ENCODE peak calls at places on chromosomes 5 and 9, in seven cellular contexts. One of them, this sample, is unnamed.

GRCh38 chr9:12916037-12916436 is 141.2 kb downstream of the LURAP1L start:
- DNase-seq in brain microvascular endothelial cell: no peak
- DNase-seq in CD4-positive, alpha-beta T cell: no peak
- DNase-seq in GM06990: no peak
- DNase-seq in choroid plexus epithelial cell: peak
- DNase-seq in upper lobe of right lung: no peak
- DNase-seq in DND-41: no peak
- DNase-seq in this sample: no peak

GRCh38 chr5:158770506-158770905 is 329.2 kb downstream of the EBF1 start:
- DNase-seq in brain microvascular endothelial cell: no peak
- DNase-seq in CD4-positive, alpha-beta T cell: no peak
- DNase-seq in GM06990: no peak
- DNase-seq in choroid plexus epithelial cell: peak
- DNase-seq in upper lobe of right lung: no peak
- DNase-seq in DND-41: no peak
- DNase-seq in this sample: no peak

GRCh38 chr5:126339215-126339805 is 83.9 kb upstream of the GRAMD2B start:
- DNase-seq in brain microvascular endothelial cell: peak
- DNase-seq in CD4-positive, alpha-beta T cell: peak
- DNase-seq in GM06990: no peak
- DNase-seq in choroid plexus epithelial cell: peak
- DNase-seq in upper lobe of right lung: no peak
- DNase-seq in DND-41: peak
- DNase-seq in this sample: peak

GRCh38 chr5:107917983-107918382 is 247.2 kb upstream of the EFNA5 start:
- DNase-seq in brain microvascular endothelial cell: no peak
- DNase-seq in CD4-positive, alpha-beta T cell: no peak
- DNase-seq in GM06990: no peak
- DNase-seq in choroid plexus epithelial cell: peak
- DNase-seq in upper lobe of right lung: no peak
- DNase-seq in DND-41: peak
- DNase-seq in this sample: no peak

GRCh38 chr5:141845371-141845821 is 32.8 kb downstream of the PCDH1 start:
- DNase-seq in brain microvascular endothelial cell: no peak
- DNase-seq in CD4-positive, alpha-beta T cell: no peak
- DNase-seq in GM06990: no peak
- DNase-seq in choroid plexus epithelial cell: no peak
- DNase-seq in upper lobe of right lung: no peak
- DNase-seq in DND-41: peak
- DNase-seq in this sample: peak

GRCh38 chr5:142836048-142836447 is 65.9 kb downstream of the ARHGAP26 start:
- DNase-seq in brain microvascular endothelial cell: no peak
- DNase-seq in CD4-positive, alpha-beta T cell: no peak
- DNase-seq in GM06990: no peak
- DNase-seq in choroid plexus epithelial cell: no peak
- DNase-seq in upper lobe of right lung: no peak
- DNase-seq in DND-41: no peak
- DNase-seq in this sample: no peak

GRCh38 chr5:27702339-27702820 is 664.0 kb upstream of the CDH9 start:
- DNase-seq in brain microvascular endothelial cell: peak
- DNase-seq in CD4-positive, alpha-beta T cell: no peak
- DNase-seq in GM06990: no peak
- DNase-seq in choroid plexus epithelial cell: peak
- DNase-seq in upper lobe of right lung: no peak
- DNase-seq in DND-41: no peak
- DNase-seq in this sample: no peak

GRCh38 chr5:112555197-112555596 is 136.1 kb upstream of the EPB41L4A start:
- DNase-seq in brain microvascular endothelial cell: no peak
- DNase-seq in CD4-positive, alpha-beta T cell: no peak
- DNase-seq in GM06990: no peak
- DNase-seq in choroid plexus epithelial cell: no peak
- DNase-seq in upper lobe of right lung: no peak
- DNase-seq in DND-41: no peak
- DNase-seq in this sample: no peak

GRCh38 chr5:32426440-32427151 is 17.9 kb downstream of the ZFR start:
- DNase-seq in brain microvascular endothelial cell: no peak
- DNase-seq in CD4-positive, alpha-beta T cell: no peak
- DNase-seq in GM06990: no peak
- DNase-seq in choroid plexus epithelial cell: no peak
- DNase-seq in upper lobe of right lung: no peak
- DNase-seq in DND-41: no peak
- DNase-seq in this sample: no peak

GRCh38 chr5:128498844-128499455 is 39.1 kb downstream of the FBN2 start:
- DNase-seq in brain microvascular endothelial cell: peak
- DNase-seq in CD4-positive, alpha-beta T cell: no peak
- DNase-seq in GM06990: no peak
- DNase-seq in choroid plexus epithelial cell: peak
- DNase-seq in upper lobe of right lung: no peak
- DNase-seq in DND-41: no peak
- DNase-seq in this sample: no peak

GRCh38 chr5:115873392-115873791 is 31.7 kb downstream of the AP3S1 start:
- DNase-seq in brain microvascular endothelial cell: peak
- DNase-seq in CD4-positive, alpha-beta T cell: no peak
- DNase-seq in GM06990: no peak
- DNase-seq in choroid plexus epithelial cell: peak
- DNase-seq in upper lobe of right lung: no peak
- DNase-seq in DND-41: no peak
- DNase-seq in this sample: no peak

GRCh38 chr5:117095803-117096332 is 521.2 kb upstream of the SEMA6A start:
- DNase-seq in brain microvascular endothelial cell: no peak
- DNase-seq in CD4-positive, alpha-beta T cell: no peak
- DNase-seq in GM06990: no peak
- DNase-seq in choroid plexus epithelial cell: no peak
- DNase-seq in upper lobe of right lung: no peak
- DNase-seq in DND-41: no peak
- DNase-seq in this sample: no peak

GRCh38 chr9:123481209-123481865 is 125.3 kb downstream of the CRB2 start:
- DNase-seq in brain microvascular endothelial cell: no peak
- DNase-seq in CD4-positive, alpha-beta T cell: no peak
- DNase-seq in GM06990: no peak
- DNase-seq in choroid plexus epithelial cell: no peak
- DNase-seq in upper lobe of right lung: peak
- DNase-seq in DND-41: no peak
- DNase-seq in this sample: no peak

GRCh38 chr9:19371942-19372341 is 8.1 kb downstream of the RPS6 start:
- DNase-seq in brain microvascular endothelial cell: no peak
- DNase-seq in CD4-positive, alpha-beta T cell: no peak
- DNase-seq in GM06990: no peak
- DNase-seq in choroid plexus epithelial cell: peak
- DNase-seq in upper lobe of right lung: no peak
- DNase-seq in DND-41: no peak
- DNase-seq in this sample: peak

GRCh38 chr5:109610581-109610980 is 79.1 kb upstream of the MAN2A1 start:
- DNase-seq in brain microvascular endothelial cell: no peak
- DNase-seq in CD4-positive, alpha-beta T cell: no peak
- DNase-seq in GM06990: no peak
- DNase-seq in choroid plexus epithelial cell: no peak
- DNase-seq in upper lobe of right lung: no peak
- DNase-seq in DND-41: no peak
- DNase-seq in this sample: no peak

GRCh38 chr9:14245901-14246525 is 67.9 kb downstream of the NFIB start:
- DNase-seq in brain microvascular endothelial cell: peak
- DNase-seq in CD4-positive, alpha-beta T cell: no peak
- DNase-seq in GM06990: no peak
- DNase-seq in choroid plexus epithelial cell: peak
- DNase-seq in upper lobe of right lung: no peak
- DNase-seq in DND-41: no peak
- DNase-seq in this sample: no peak

GRCh38 chr5:61010759-61011460 is 65.9 kb downstream of the NDUFAF2 start:
- DNase-seq in brain microvascular endothelial cell: no peak
- DNase-seq in CD4-positive, alpha-beta T cell: no peak
- DNase-seq in GM06990: no peak
- DNase-seq in choroid plexus epithelial cell: peak
- DNase-seq in upper lobe of right lung: no peak
- DNase-seq in DND-41: no peak
- DNase-seq in this sample: no peak

GRCh38 chr9:82024931-82025330 is 36.4 kb downstream of the SPATA31D1 start:
- DNase-seq in brain microvascular endothelial cell: no peak
- DNase-seq in CD4-positive, alpha-beta T cell: no peak
- DNase-seq in GM06990: no peak
- DNase-seq in choroid plexus epithelial cell: no peak
- DNase-seq in upper lobe of right lung: no peak
- DNase-seq in DND-41: no peak
- DNase-seq in this sample: no peak

GRCh38 chr9:133730994-133731715 is 7.0 kb downstream of the SARDH start:
- DNase-seq in brain microvascular endothelial cell: no peak
- DNase-seq in CD4-positive, alpha-beta T cell: no peak
- DNase-seq in GM06990: no peak
- DNase-seq in choroid plexus epithelial cell: no peak
- DNase-seq in upper lobe of right lung: peak
- DNase-seq in DND-41: no peak
- DNase-seq in this sample: no peak

GRCh38 chr5:99070355-99070754 is 141.5 kb upstream of the CHD1 start:
- DNase-seq in brain microvascular endothelial cell: no peak
- DNase-seq in CD4-positive, alpha-beta T cell: no peak
- DNase-seq in GM06990: no peak
- DNase-seq in choroid plexus epithelial cell: no peak
- DNase-seq in upper lobe of right lung: no peak
- DNase-seq in DND-41: no peak
- DNase-seq in this sample: no peak

GRCh38 chr5:151745071-151745705 is 13.2 kb downstream of the ATOX1 start:
- DNase-seq in brain microvascular endothelial cell: peak
- DNase-seq in CD4-positive, alpha-beta T cell: no peak
- DNase-seq in GM06990: no peak
- DNase-seq in choroid plexus epithelial cell: peak
- DNase-seq in upper lobe of right lung: no peak
- DNase-seq in DND-41: no peak
- DNase-seq in this sample: peak

GRCh38 chr5:181164076-181164952 is 16.9 kb downstream of the OR2V2 start:
- DNase-seq in brain microvascular endothelial cell: peak
- DNase-seq in CD4-positive, alpha-beta T cell: no peak
- DNase-seq in GM06990: peak
- DNase-seq in choroid plexus epithelial cell: no peak
- DNase-seq in upper lobe of right lung: no peak
- DNase-seq in DND-41: no peak
- DNase-seq in this sample: peak

GRCh38 chr5:92652735-92653134 is 928.3 kb downstream of the NR2F1-AS1 start:
- DNase-seq in brain microvascular endothelial cell: no peak
- DNase-seq in CD4-positive, alpha-beta T cell: no peak
- DNase-seq in GM06990: no peak
- DNase-seq in choroid plexus epithelial cell: peak
- DNase-seq in upper lobe of right lung: no peak
- DNase-seq in DND-41: no peak
- DNase-seq in this sample: no peak

DNA sequence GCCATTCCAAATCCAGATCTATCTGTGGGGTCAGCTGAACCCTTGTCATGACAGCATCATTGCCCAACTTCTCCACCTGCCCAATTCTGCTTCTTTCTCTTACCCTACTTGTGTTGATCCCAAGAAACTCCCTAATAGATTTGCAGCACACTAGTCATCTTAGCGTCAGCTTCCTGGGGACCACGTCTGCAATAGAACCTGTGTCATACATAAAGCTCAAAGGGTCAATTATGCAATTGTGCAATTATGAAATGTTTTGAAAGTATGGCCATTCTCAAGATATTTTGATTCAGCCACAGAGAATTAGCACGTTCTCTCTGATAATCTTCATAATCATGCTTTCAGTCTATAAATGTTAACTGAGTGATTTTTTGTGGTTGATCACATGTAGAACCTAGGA is 87.4 kb upstream of the PAPPA start:
- DNase-seq in brain microvascular endothelial cell: no peak
- DNase-seq in CD4-positive, alpha-beta T cell: no peak
- DNase-seq in GM06990: no peak
- DNase-seq in choroid plexus epithelial cell: peak
- DNase-seq in upper lobe of right lung: no peak
- DNase-seq in DND-41: no peak
- DNase-seq in this sample: no peak
- TF ChIP-seq CTCF in brain microvascular endothelial cell: no peak
- TF ChIP-seq CTCF in CD4-positive, alpha-beta T cell: no peak
- TF ChIP-seq CTCF in GM06990: no peak
- TF ChIP-seq CTCF in choroid plexus epithelial cell: no peak
- TF ChIP-seq CTCF in upper lobe of right lung: no peak
- TF ChIP-seq CTCF in DND-41: no peak
- TF ChIP-seq CTCF in this sample: no peak

GRCh38 chr9:137116027-137116507 is 1.5 kb upstream of the DPP7 start:
- DNase-seq in brain microvascular endothelial cell: no peak
- DNase-seq in CD4-positive, alpha-beta T cell: no peak
- DNase-seq in GM06990: no peak
- DNase-seq in choroid plexus epithelial cell: no peak
- DNase-seq in upper lobe of right lung: no peak
- DNase-seq in DND-41: no peak
- DNase-seq in this sample: no peak
- TF ChIP-seq CTCF in brain microvascular endothelial cell: no peak
- TF ChIP-seq CTCF in CD4-positive, alpha-beta T cell: no peak
- TF ChIP-seq CTCF in GM06990: no peak
- TF ChIP-seq CTCF in choroid plexus epithelial cell: no peak
- TF ChIP-seq CTCF in upper lobe of right lung: no peak
- TF ChIP-seq CTCF in DND-41: no peak
- TF ChIP-seq CTCF in this sample: no peak

GRCh38 chr9:72695365-72695764 is 174.0 kb downstream of the TMC1 start:
- DNase-seq in brain microvascular endothelial cell: no peak
- DNase-seq in CD4-positive, alpha-beta T cell: no peak
- DNase-seq in GM06990: no peak
- DNase-seq in choroid plexus epithelial cell: no peak
- DNase-seq in upper lobe of right lung: no peak
- DNase-seq in DND-41: no peak
- DNase-seq in this sample: no peak
- TF ChIP-seq CTCF in brain microvascular endothelial cell: no peak
- TF ChIP-seq CTCF in CD4-positive, alpha-beta T cell: no peak
- TF ChIP-seq CTCF in GM06990: no peak
- TF ChIP-seq CTCF in choroid plexus epithelial cell: no peak
- TF ChIP-seq CTCF in upper lobe of right lung: no peak
- TF ChIP-seq CTCF in DND-41: no peak
- TF ChIP-seq CTCF in this sample: no peak

GRCh38 chr9:131522257-131523085 is 8.6 kb downstream of the UCK1 start:
- DNase-seq in brain microvascular endothelial cell: no peak
- DNase-seq in CD4-positive, alpha-beta T cell: no peak
- DNase-seq in GM06990: no peak
- DNase-seq in choroid plexus epithelial cell: no peak
- DNase-seq in upper lobe of right lung: no peak
- DNase-seq in DND-41: no peak
- DNase-seq in this sample: no peak

GRCh38 chr9:131523451-131524435 is 7.3 kb downstream of the UCK1 start:
- DNase-seq in brain microvascular endothelial cell: no peak
- DNase-seq in CD4-positive, alpha-beta T cell: no peak
- DNase-seq in GM06990: no peak
- DNase-seq in choroid plexus epithelial cell: no peak
- DNase-seq in upper lobe of right lung: no peak
- DNase-seq in DND-41: no peak
- DNase-seq in this sample: no peak

GRCh38 chr9:131521822-131522221 is 9.2 kb downstream of the UCK1 start:
- DNase-seq in brain microvascular endothelial cell: no peak
- DNase-seq in CD4-positive, alpha-beta T cell: no peak
- DNase-seq in GM06990: no peak
- DNase-seq in choroid plexus epithelial cell: no peak
- DNase-seq in upper lobe of right lung: no peak
- DNase-seq in DND-41: no peak
- DNase-seq in this sample: no peak

GRCh38 chr9:131524578-131525315 is 6.3 kb downstream of the UCK1 start:
- DNase-seq in brain microvascular endothelial cell: peak
- DNase-seq in CD4-positive, alpha-beta T cell: no peak
- DNase-seq in GM06990: no peak
- DNase-seq in choroid plexus epithelial cell: peak
- DNase-seq in upper lobe of right lung: no peak
- DNase-seq in DND-41: no peak
- DNase-seq in this sample: no peak

DNA sequence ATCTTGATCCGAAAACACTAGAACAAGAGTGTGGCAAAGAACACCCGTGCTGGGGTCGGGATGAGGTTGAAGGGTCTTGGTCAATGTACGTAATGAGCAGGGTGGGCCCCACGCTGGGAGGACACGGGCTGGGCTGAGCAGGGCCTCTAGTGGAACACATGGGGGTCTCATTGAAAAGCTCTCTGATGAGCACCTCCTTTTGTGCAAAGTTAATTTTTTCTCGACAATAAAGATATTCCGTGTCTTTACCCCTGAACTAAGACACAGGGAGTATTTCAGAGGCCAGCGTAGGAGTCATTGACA is 8.0 kb downstream of the UCK1 start:
- DNase-seq in brain microvascular endothelial cell: no peak
- DNase-seq in CD4-positive, alpha-beta T cell: no peak
- DNase-seq in GM06990: no peak
- DNase-seq in choroid plexus epithelial cell: no peak
- DNase-seq in upper lobe of right lung: no peak
- DNase-seq in DND-41: no peak
- DNase-seq in this sample: no peak
- TF ChIP-seq CTCF in brain microvascular endothelial cell: no peak
- TF ChIP-seq CTCF in CD4-positive, alpha-beta T cell: no peak
- TF ChIP-seq CTCF in GM06990: no peak
- TF ChIP-seq CTCF in choroid plexus epithelial cell: no peak
- TF ChIP-seq CTCF in upper lobe of right lung: no peak
- TF ChIP-seq CTCF in DND-41: no peak
- TF ChIP-seq CTCF in this sample: no peak

This sample was measured in activated CD8-positive, alpha-beta T cell treated with anti-CD3 and anti-CD28 coated beads for 36 hours.